ENCODE peak calls at places on chromosomes 12 and 14, in ten cellular contexts. N is stomach, P is transverse colon, X is K562, D is suprapubic skin, V is upper lobe of left lung, W is sigmoid colon, E is GM12878, I is HepG2, O is SK-N-SH. Q is an unnamed sample.

GRCh38 chr14:81990312-81990761 is 456.7 kb upstream of the SEL1L start:
- DNase-seq in N (peak), P (peak), X (peak), D (no peak), V (no peak), W (no peak), E (peak), I (peak), O (peak), Q (no peak)

GRCh38 chr14:99626041-99626648 is 18.8 kb upstream of the HHIPL1 start:
- DNase-seq in N (no peak), P (no peak), X (no peak), D (no peak), V (no peak), W (no peak), E (no peak), I (no peak), O (no peak), Q (no peak)

GRCh38 chr12:130016986-130017385 is 113.2 kb upstream of the TMEM132D start:
- DNase-seq in N (no peak), P (no peak), X (no peak), D (no peak), V (no peak), W (no peak), E (no peak), I (no peak), O (no peak), Q (no peak)

GRCh38 chr12:62697893-62698292 is 231.3 kb downstream of the MON2 start:
- DNase-seq in N (no peak), P (no peak), X (no peak), D (no peak), V (no peak), W (no peak), E (no peak), I (no peak), O (no peak), Q (no peak)

GRCh38 chr12:57483466-57483865 is 3.8 kb upstream of the ARHGAP9 start:
- DNase-seq in N (no peak), P (no peak), X (no peak), D (no peak), V (no peak), W (no peak), E (no peak), I (no peak), O (no peak), Q (no peak)

GRCh38 chr14:34030864-34031263 is 80.0 kb upstream of the EGLN3 start:
- DNase-seq in N (no peak), P (peak), X (no peak), D (no peak), V (no peak), W (no peak), E (no peak), I (no peak), O (peak), Q (no peak)

GRCh38 chr14:102208741-102209140 is 69.0 kb downstream of the WDR20 start:
- DNase-seq in N (no peak), P (peak), X (no peak), D (no peak), V (no peak), W (peak), E (no peak), I (no peak), O (no peak), Q (no peak)

GRCh38 chr12:59672273-59672672 is 76.4 kb downstream of the SLC16A7 start:
- DNase-seq in N (no peak), P (no peak), X (no peak), D (no peak), V (no peak), W (no peak), E (no peak), I (no peak), O (no peak), Q (no peak)

GRCh38 chr14:65210118-65210826 is 108.0 kb upstream of the MAX start:
- DNase-seq in N (no peak), P (no peak), X (peak), D (no peak), V (no peak), W (no peak), E (peak), I (no peak), O (no peak), Q (no peak)

GRCh38 chr12:93749515-93749914 is 72.3 kb downstream of the CRADD start:
- DNase-seq in N (no peak), P (no peak), X (no peak), D (no peak), V (no peak), W (no peak), E (no peak), I (no peak), O (no peak), Q (no peak)

GRCh38 chr14:102403028-102403427 is 40.3 kb downstream of the TECPR2 start:
- DNase-seq in N (no peak), P (no peak), X (no peak), D (no peak), V (no peak), W (no peak), E (no peak), I (no peak), O (no peak), Q (no peak)

GRCh38 chr12:98754095-98754494 is 109.0 kb downstream of the APAF1 start:
- DNase-seq in N (no peak), P (no peak), X (peak), D (no peak), V (no peak), W (no peak), E (peak), I (peak), O (no peak), Q (no peak)

GRCh38 chr14:95533822-95534221 is 1.0 kb upstream of the GLRX5 start:
- DNase-seq in N (no peak), P (no peak), X (no peak), D (no peak), V (peak), W (no peak), E (no peak), I (no peak), O (no peak), Q (no peak)

GRCh38 chr12:47234576-47235141 is 154.9 kb upstream of the AMIGO2 start:
- DNase-seq in N (no peak), P (no peak), X (no peak), D (no peak), V (no peak), W (peak), E (no peak), I (no peak), O (no peak), Q (no peak)

GRCh38 chr14:100875126-100875525 is 28.4 kb downstream of the RTL1 start:
- DNase-seq in N (no peak), P (no peak), X (no peak), D (no peak), V (no peak), W (no peak), E (no peak), I (no peak), O (no peak), Q (no peak)

GRCh38 chr14:85333313-85333712 is 196.6 kb upstream of the FLRT2 start:
- DNase-seq in N (peak), P (no peak), X (no peak), D (no peak), V (no peak), W (no peak), E (no peak), I (no peak), O (no peak), Q (no peak)

GRCh38 chr12:13980548-13981295 is 680 bp downstream of the GRIN2B start:
- DNase-seq in N (no peak), P (no peak), X (no peak), D (no peak), V (peak), W (no peak), E (no peak), I (no peak), O (peak), Q (no peak)

GRCh38 chr12:114869091-114869834 is 185.3 kb upstream of the TBX3 start:
- DNase-seq in N (no peak), P (no peak), X (no peak), D (no peak), V (no peak), W (no peak), E (no peak), I (no peak), O (peak), Q (no peak)

GRCh38 chr14:22536853-22537338 is 52.1 kb downstream of the DAD1 start:
- DNase-seq in N (peak), P (peak), X (peak), D (no peak), V (no peak), W (peak), E (peak), I (no peak), O (no peak), Q (no peak)

GRCh38 chr14:76918176-76918750 is 92.1 kb downstream of the LRRC74A start:
- DNase-seq in N (peak), P (peak), X (no peak), D (peak), V (no peak), W (peak), E (no peak), I (no peak), O (peak), Q (peak)

GRCh38 chr14:22303589-22304195 is 285.3 kb downstream of the DAD1 start:
- DNase-seq in N (no peak), P (no peak), X (no peak), D (no peak), V (no peak), W (no peak), E (no peak), I (no peak), O (peak), Q (no peak)

GRCh38 chr14:51014086-51014485 is 69.8 kb upstream of the PYGL start:
- DNase-seq in N (no peak), P (no peak), X (no peak), D (no peak), V (no peak), W (peak), E (no peak), I (no peak), O (no peak), Q (no peak)

GRCh38 chr14:45201908-45202307 is 51.1 kb downstream of the MIS18BP1 start:
- DNase-seq in N (no peak), P (no peak), X (peak), D (no peak), V (no peak), W (no peak), E (no peak), I (peak), O (peak), Q (no peak)

GRCh38 chr14:69363055-69363454 is 35.0 kb downstream of the ERH start:
- DNase-seq in N (no peak), P (no peak), X (peak), D (no peak), V (peak), W (no peak), E (no peak), I (peak), O (peak), Q (no peak)

GRCh38 chr12:91542048-91542447 is 359.4 kb upstream of the DCN start:
- DNase-seq in N (no peak), P (no peak), X (no peak), D (no peak), V (no peak), W (no peak), E (no peak), I (no peak), O (no peak), Q (no peak)

GRCh38 chr12:96140110-96140509 is 54.1 kb upstream of the ELK3 start:
- DNase-seq in N (no peak), P (no peak), X (no peak), D (no peak), V (no peak), W (no peak), E (no peak), I (no peak), O (no peak), Q (no peak)

DNA sequence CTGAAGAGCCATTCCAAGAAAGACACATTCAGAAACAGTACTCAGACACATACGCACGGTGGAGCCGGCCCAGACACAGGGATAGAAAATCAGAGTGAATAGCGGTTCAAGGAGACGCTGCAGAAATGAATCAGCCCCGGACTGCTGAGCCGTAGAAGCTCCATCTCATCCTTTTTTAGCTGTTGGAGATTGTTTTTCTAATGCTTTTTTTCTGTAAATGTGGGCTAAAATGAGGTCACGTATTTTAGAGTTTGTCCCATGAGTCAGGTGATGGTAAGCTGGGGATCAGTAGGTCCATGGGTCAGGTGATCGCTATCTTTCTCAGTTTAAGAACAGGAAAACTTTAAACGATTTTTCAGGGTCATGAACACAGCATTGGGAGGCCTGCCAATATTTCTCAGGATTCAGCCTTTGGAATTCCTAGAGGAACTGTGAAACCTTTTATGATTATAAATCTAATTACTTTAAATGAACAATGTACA is 202.4 kb downstream of the ITPR2 start:
- DNase-seq in N (no peak), P (no peak), X (no peak), D (no peak), V (no peak), W (peak), E (no peak), I (peak), O (no peak), Q (no peak)
- TF ChIP-seq POLR2AphosphoS5 in N (no peak), P (peak), X (no peak), D (no peak), V (no peak), W (no peak), E (no peak), I (no peak), O (no peak), Q (no peak)

GRCh38 chr12:26493656-26494055 is 298.3 kb downstream of the SSPN start:
- DNase-seq in N (no peak), P (no peak), X (no peak), D (no peak), V (no peak), W (no peak), E (no peak), I (no peak), O (no peak), Q (no peak)

GRCh38 chr12:26492406-26492805 is 297.0 kb downstream of the SSPN start:
- DNase-seq in N (no peak), P (no peak), X (no peak), D (no peak), V (no peak), W (no peak), E (no peak), I (no peak), O (no peak), Q (no peak)

GRCh38 chr12:26499979-26500640 is 304.7 kb downstream of the SSPN start:
- DNase-seq in N (no peak), P (no peak), X (no peak), D (no peak), V (no peak), W (no peak), E (no peak), I (no peak), O (no peak), Q (no peak)

GRCh38 chr12:26496170-26496569 is 300.8 kb downstream of the SSPN start:
- DNase-seq in N (no peak), P (no peak), X (no peak), D (no peak), V (no peak), W (no peak), E (no peak), I (no peak), O (no peak), Q (no peak)
- TF ChIP-seq EP300 in N (no peak), P (no peak), X (no peak), D (no peak), V (no peak), W (no peak), E (no peak), I (no peak), O (no peak), Q (no peak)

DNA sequence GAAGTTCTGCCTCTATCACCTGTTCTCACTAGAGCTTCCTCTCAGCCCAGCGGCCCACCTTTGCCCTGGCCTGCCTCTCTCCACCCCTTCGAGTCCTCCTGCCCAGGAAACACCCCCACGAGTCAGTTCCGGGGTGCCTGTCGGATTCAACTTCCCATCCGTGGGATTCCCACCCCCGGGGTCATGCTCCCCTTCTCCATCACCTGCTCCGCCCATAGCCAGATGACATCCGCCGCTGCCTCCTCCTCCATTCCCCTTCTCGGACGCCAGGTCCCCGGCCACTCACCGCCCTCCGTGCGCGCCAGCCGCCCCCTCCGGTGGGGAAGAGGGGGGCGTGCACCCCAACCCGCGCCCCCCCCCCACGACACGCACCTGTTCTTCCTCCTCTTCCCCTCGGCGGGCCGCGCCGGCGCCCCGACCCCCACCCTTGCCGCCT is 758 bp downstream of the SPPL3 start:
- DNase-seq in N (peak), P (peak), X (peak), D (peak), V (peak), W (peak), E (peak), I (peak), O (peak), Q (no peak)
- TF ChIP-seq POLR2AphosphoS5 in N (no peak), P (no peak), X (no peak), D (peak), V (peak), W (no peak), E (peak), I (no peak), O (no peak), Q (peak)

DNA sequence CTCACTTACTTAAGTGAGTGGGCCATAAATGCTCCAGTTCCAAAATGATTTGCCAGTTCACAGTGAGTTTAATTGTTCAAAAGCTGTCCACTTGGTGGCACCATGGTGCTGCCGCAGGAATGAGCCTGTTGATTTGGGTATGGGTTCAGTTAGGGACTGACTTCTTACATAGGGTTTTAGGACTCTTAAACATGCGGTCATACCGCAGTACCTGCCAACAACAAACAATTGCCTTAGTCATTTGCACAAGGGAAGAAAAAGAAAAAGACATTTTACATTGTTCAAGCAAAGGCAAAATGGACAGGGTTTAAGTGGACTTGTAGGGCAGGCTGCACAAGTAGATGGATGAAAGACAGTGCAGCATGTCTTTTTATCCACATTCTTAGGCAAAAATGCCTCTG is 80.0 kb upstream of the DBX2 start:
- DNase-seq in N (no peak), P (peak), X (peak), D (no peak), V (no peak), W (peak), E (peak), I (peak), O (peak), Q (no peak)
- TF ChIP-seq EP300 in N (no peak), P (no peak), X (no peak), D (no peak), V (no peak), W (no peak), E (no peak), I (no peak), O (no peak), Q (no peak)

GRCh38 chr14:68011629-68012028 is 192.1 kb downstream of the RAD51B start:
- DNase-seq in N (no peak), P (no peak), X (no peak), D (no peak), V (no peak), W (no peak), E (no peak), I (no peak), O (no peak), Q (no peak)
- TF ChIP-seq POLR2AphosphoS5 in N (no peak), P (peak), X (no peak), D (no peak), V (no peak), W (peak), E (no peak), I (no peak), O (no peak), Q (peak)

DNA sequence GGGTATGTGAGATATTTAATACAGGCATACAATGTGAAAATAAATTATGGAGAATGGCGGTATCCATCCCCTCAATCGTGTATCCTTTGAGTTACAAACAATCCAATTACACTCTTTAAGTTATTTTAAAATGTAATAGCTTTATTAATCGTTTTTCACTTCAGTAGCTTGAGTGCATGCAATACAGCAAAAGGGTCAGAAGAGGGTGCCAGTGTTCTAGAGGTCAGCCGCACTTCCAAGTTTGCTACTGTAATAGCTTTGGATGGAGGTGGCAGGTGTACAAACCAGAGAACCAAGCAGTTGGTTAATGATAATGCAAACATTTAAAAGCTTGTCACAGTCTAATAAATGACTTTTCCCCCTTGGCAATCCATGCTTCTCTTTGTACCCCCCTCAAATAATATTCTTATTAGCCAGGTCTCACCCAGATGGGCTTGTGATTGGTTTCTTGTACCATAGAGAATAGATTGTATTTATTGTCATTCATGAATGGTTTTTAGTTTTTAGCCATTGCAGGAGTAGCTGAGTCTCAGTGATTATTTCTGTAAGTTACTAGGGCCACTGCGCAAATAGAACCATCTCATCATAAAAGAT is 127.0 kb downstream of the ERC1 start:
- DNase-seq in N (peak), P (peak), X (peak), D (peak), V (no peak), W (peak), E (no peak), I (peak), O (peak), Q (no peak)
- TF ChIP-seq EP300 in N (no peak), P (no peak), X (no peak), D (no peak), V (no peak), W (no peak), E (no peak), I (no peak), O (no peak), Q (no peak)

GRCh38 chr14:24312736-24313507 is 1.6 kb downstream of the LTB4R start:
- DNase-seq in N (no peak), P (peak), X (peak), D (no peak), V (no peak), W (peak), E (no peak), I (no peak), O (no peak), Q (no peak)
- TF ChIP-seq POLR2AphosphoS5 in N (peak), P (no peak), X (no peak), D (no peak), V (peak), W (peak), E (no peak), I (peak), O (no peak), Q (peak)

Q was measured in esophagus muscularis mucosa.